ENCODE peak calls at places on chromosomes 16 and 17, in ten cellular contexts. G is testis, P is uterus, C is dorsolateral prefrontal cortex, X is substantia nigra, E is ovary, W is IMR-90, O is A549, F is thoracic aorta, R is HL-60. N is an unnamed sample.

GRCh38 chr17:77622627-77623026 is 335.9 kb upstream of the TNRC6C start:
- DNase-seq in W (no peak), E (no peak), R (no peak), F (no peak), C (no peak), O (no peak), X (no peak), G (no peak), P (no peak), N (peak)

GRCh38 chr17:33377837-33378236 is 84.7 kb upstream of the ASIC2 start:
- DNase-seq in F (no peak), O (no peak), R (no peak), E (no peak), X (no peak), G (peak), W (no peak), C (no peak), P (no peak), N (no peak)

GRCh38 chr17:53525590-53525989 is 297.1 kb upstream of the KIF2B start:
- DNase-seq in O (no peak), X (no peak), C (no peak), F (no peak), G (no peak), E (no peak), P (no peak), R (no peak), W (no peak), N (no peak)

GRCh38 chr17:79711715-79712305 is 18.9 kb upstream of the ENPP7 start:
- DNase-seq in G (no peak), R (no peak), X (no peak), W (no peak), O (no peak), E (no peak), F (no peak), P (no peak), C (no peak), N (no peak)

GRCh38 chr17:19014628-19015215 is 10.2 kb upstream of the FAM83G start:
- DNase-seq in P (no peak), X (no peak), E (no peak), F (no peak), W (no peak), R (no peak), G (no peak), O (no peak), C (no peak), N (no peak)

GRCh38 chr16:28193530-28194423 is 18.0 kb downstream of the XPO6 start:
- DNase-seq in W (peak), C (no peak), R (peak), G (no peak), F (no peak), P (no peak), X (no peak), O (no peak), E (no peak), N (no peak)

GRCh38 chr17:44071772-44072171 is 1.2 kb downstream of the G6PC3 start:
- DNase-seq in F (no peak), C (no peak), X (no peak), G (no peak), O (no peak), P (no peak), R (peak), W (peak), E (no peak), N (no peak)

GRCh38 chr16:71966932-71967331 is 33.3 kb downstream of the PKD1L3 start:
- DNase-seq in X (no peak), P (no peak), E (no peak), R (no peak), O (no peak), G (no peak), W (no peak), F (no peak), C (no peak), N (no peak)

GRCh38 chr17:83194761-83195329 is 115.4 kb downstream of the METRNL start:
- DNase-seq in O (no peak), W (no peak), G (peak), F (no peak), X (no peak), C (peak), P (no peak), R (no peak), E (peak), N (no peak)

GRCh38 chr16:65965632-65966031 is 400.9 kb upstream of the CDH5 start:
- DNase-seq in X (no peak), C (no peak), P (no peak), E (no peak), O (no peak), W (no peak), F (no peak), G (no peak), R (no peak), N (peak)

GRCh38 chr17:59757881-59758385 is 50.5 kb downstream of the VMP1 start:
- DNase-seq in W (no peak), O (no peak), P (no peak), F (no peak), R (no peak), E (no peak), X (no peak), G (no peak), C (no peak), N (no peak)

GRCh38 chr16:74309789-74310781 is 13.5 kb downstream of the PSMD7 start:
- DNase-seq in C (no peak), G (peak), E (peak), P (no peak), R (peak), F (no peak), W (peak), X (peak), O (peak), N (no peak)

GRCh38 chr17:10613775-10614513 is 43.2 kb downstream of the MYH3 start:
- DNase-seq in G (no peak), C (no peak), W (peak), R (no peak), X (no peak), O (no peak), E (no peak), F (no peak), P (no peak), N (no peak)

GRCh38 chr17:18920911-18921441 is 31.0 kb upstream of the SLC5A10 start:
- DNase-seq in C (no peak), W (peak), G (no peak), P (no peak), E (no peak), O (no peak), R (no peak), X (no peak), F (no peak), N (peak)

GRCh38 chr17:7045492-7046126 is 1.7 kb upstream of the SLC16A11 start:
- DNase-seq in W (peak), G (peak), F (no peak), X (no peak), C (no peak), R (peak), P (no peak), O (peak), E (peak), N (no peak)

GRCh38 chr17:77741109-77741508 is 217.4 kb upstream of the TNRC6C start:
- DNase-seq in G (peak), E (no peak), R (peak), X (no peak), O (no peak), W (no peak), F (no peak), P (no peak), C (no peak), N (no peak)

GRCh38 chr17:79925242-79925957 is 86.2 kb upstream of the CBX4 start:
- DNase-seq in E (no peak), P (no peak), F (no peak), C (peak), R (no peak), O (peak), X (peak), G (peak), W (peak), N (no peak)

GRCh38 chr17:40106760-40107265 is 6.4 kb upstream of the NR1D1 start:
- DNase-seq in R (no peak), X (peak), P (peak), F (no peak), O (no peak), C (no peak), W (no peak), E (peak), G (no peak), N (no peak)

GRCh38 chr16:67865318-67865717 is 7.5 kb upstream of the EDC4 start:
- DNase-seq in G (no peak), P (no peak), O (peak), E (no peak), W (peak), X (no peak), R (peak), F (no peak), C (no peak), N (no peak)

GRCh38 chr16:54165174-54165911 is 121.2 kb downstream of the IRX3 start:
- DNase-seq in G (no peak), X (no peak), E (no peak), P (no peak), O (no peak), F (no peak), C (no peak), W (no peak), R (no peak), N (no peak)

GRCh38 chr16:67372664-67373063 is 20.6 kb downstream of the TPPP3 start:
- DNase-seq in E (no peak), R (peak), F (no peak), G (no peak), O (no peak), C (no peak), X (no peak), W (peak), P (no peak), N (no peak)

GRCh38 chr17:16676645-16677044 is 13.4 kb upstream of the CCDC144A start:
- DNase-seq in F (no peak), W (peak), C (no peak), R (no peak), X (no peak), O (no peak), E (no peak), G (no peak), P (no peak), N (no peak)

GRCh38 chr17:17398188-17398927 is 78.4 kb upstream of the MED9 start:
- DNase-seq in C (no peak), O (no peak), R (no peak), E (no peak), F (no peak), X (no peak), G (peak), W (peak), P (no peak), N (no peak)

GRCh38 chr17:55210292-55210691 is 54.5 kb upstream of the HLF start:
- DNase-seq in P (no peak), G (no peak), W (no peak), R (no peak), E (no peak), O (no peak), F (no peak), C (no peak), X (no peak), N (no peak)

GRCh38 chr16:6032438-6032837 is 934.8 kb upstream of the EEF2KMT start:
- DNase-seq in G (no peak), F (no peak), W (no peak), E (no peak), O (no peak), C (no peak), X (no peak), R (no peak), P (no peak), N (no peak)

GRCh38 chr16:791131-791530 is 2.7 kb downstream of the CHTF18 start:
- DNase-seq in G (no peak), R (no peak), W (no peak), F (no peak), C (no peak), P (no peak), E (no peak), O (no peak), X (no peak), N (no peak)

GRCh38 chr17:80364091-80364691 is 50.8 kb upstream of the ENDOV start:
- DNase-seq in W (no peak), X (peak), O (peak), R (peak), P (no peak), C (peak), F (no peak), E (peak), G (peak), N (no peak)

GRCh38 chr16:7405166-7405565 is 72.5 kb downstream of the RBFOX1 start:
- DNase-seq in F (no peak), C (peak), P (no peak), R (no peak), G (peak), W (no peak), O (no peak), E (no peak), X (peak), N (no peak)

GRCh38 chr17:1605681-1606351 is 22.8 kb downstream of the SLC43A2 start:
- DNase-seq in R (no peak), C (no peak), W (no peak), X (no peak), E (no peak), G (no peak), F (no peak), O (no peak), P (no peak), N (no peak)

GRCh38 chr17:31251075-31251474 is 46.0 kb downstream of the OMG start:
- DNase-seq in W (no peak), E (no peak), F (no peak), G (no peak), O (no peak), C (no peak), P (no peak), R (no peak), X (no peak), N (no peak)

GRCh38 chr17:64736804-64737492 is 74.8 kb upstream of the SMURF2 start:
- DNase-seq in C (no peak), F (no peak), R (peak), P (no peak), X (peak), G (peak), W (peak), E (no peak), O (no peak), N (peak)

GRCh38 chr16:9056061-9056460 is 35.4 kb upstream of the HAPSTR1 start:
- DNase-seq in O (no peak), X (no peak), W (no peak), G (no peak), C (no peak), R (no peak), F (no peak), P (no peak), E (no peak), N (no peak)

GRCh38 chr17:65039349-65039988 is 17.1 kb downstream of the GNA13 start:
- DNase-seq in C (no peak), F (no peak), W (no peak), E (no peak), O (no peak), R (no peak), X (no peak), G (no peak), P (no peak), N (peak)

GRCh38 chr17:42704495-42705494 is 22.5 kb downstream of the CNTNAP1 start:
- DNase-seq in O (no peak), E (no peak), P (no peak), X (no peak), W (no peak), R (no peak), F (no peak), C (no peak), G (no peak), N (no peak)

GRCh38 chr17:81806461-81807209 is 2.7 kb downstream of the GCGR start:
- DNase-seq in W (no peak), F (no peak), G (no peak), E (no peak), O (no peak), C (no peak), X (no peak), P (no peak), R (no peak), N (no peak)

GRCh38 chr17:49762148-49762941 is 1.6 kb downstream of the FAM117A start:
- DNase-seq in C (no peak), F (no peak), P (no peak), E (no peak), R (no peak), G (no peak), O (no peak), X (no peak), W (peak), N (peak)

GRCh38 chr17:49763735-49764558 is at the start of gene FAM117A:
- DNase-seq in P (peak), O (peak), X (peak), W (peak), E (peak), G (peak), R (peak), F (peak), C (peak), N (peak)

GRCh38 chr17:49760909-49761558 is 2.9 kb downstream of the FAM117A start:
- DNase-seq in E (no peak), P (no peak), C (no peak), G (no peak), W (no peak), X (no peak), O (no peak), R (no peak), F (no peak), N (no peak)

GRCh38 chr17:49766918-49767530 is 3.1 kb upstream of the FAM117A start:
- DNase-seq in C (no peak), E (no peak), F (no peak), O (no peak), G (no peak), X (no peak), W (no peak), R (no peak), P (no peak), N (no peak)

GRCh38 chr17:49764559-49765180 is 739 bp upstream of the FAM117A start:
- DNase-seq in G (no peak), O (no peak), F (no peak), R (no peak), E (no peak), X (no peak), W (no peak), C (no peak), P (no peak), N (no peak)
- H3K27ac ChIP-seq in G (no peak), O (no peak), F (peak), R (no peak), E (peak), X (no peak), W (no peak), C (no peak), P (peak), N (no peak)

GRCh38 chr17:74641949-74642298 is 18.4 kb upstream of the CD300E start:
- DNase-seq in C (no peak), R (no peak), X (no peak), P (no peak), F (no peak), W (no peak), G (no peak), E (no peak), O (no peak), N (no peak)
- H3K27ac ChIP-seq in C (no peak), R (no peak), X (no peak), P (no peak), F (no peak), W (no peak), G (no peak), E (no peak), O (no peak), N (no peak)

GRCh38 chr17:13398091-13398490 is 203.6 kb downstream of the HS3ST3A1 start:
- DNase-seq in G (no peak), P (no peak), O (no peak), C (no peak), F (no peak), W (no peak), E (no peak), X (no peak), R (no peak), N (no peak)

GRCh38 chr17:13398853-13399252 is 202.9 kb downstream of the HS3ST3A1 start:
- DNase-seq in O (no peak), P (no peak), W (no peak), E (no peak), X (no peak), C (no peak), G (no peak), R (no peak), F (no peak), N (no peak)

GRCh38 chr17:13395346-13395745 is 206.4 kb downstream of the HS3ST3A1 start:
- DNase-seq in O (no peak), R (no peak), F (no peak), G (no peak), E (no peak), C (no peak), W (no peak), X (no peak), P (no peak), N (no peak)

GRCh38 chr17:13393841-13394710 is 207.7 kb downstream of the HS3ST3A1 start:
- DNase-seq in P (no peak), W (peak), G (no peak), O (no peak), F (no peak), R (no peak), X (no peak), E (no peak), C (no peak), N (peak)

GRCh38 chr17:13395872-13396271 is 205.9 kb downstream of the HS3ST3A1 start:
- DNase-seq in X (no peak), E (no peak), W (no peak), R (no peak), G (no peak), F (no peak), C (no peak), O (no peak), P (no peak), N (no peak)
- H3K27ac ChIP-seq in X (no peak), E (no peak), W (no peak), R (no peak), G (no peak), F (no peak), C (no peak), O (no peak), P (no peak), N (peak)

DNA sequence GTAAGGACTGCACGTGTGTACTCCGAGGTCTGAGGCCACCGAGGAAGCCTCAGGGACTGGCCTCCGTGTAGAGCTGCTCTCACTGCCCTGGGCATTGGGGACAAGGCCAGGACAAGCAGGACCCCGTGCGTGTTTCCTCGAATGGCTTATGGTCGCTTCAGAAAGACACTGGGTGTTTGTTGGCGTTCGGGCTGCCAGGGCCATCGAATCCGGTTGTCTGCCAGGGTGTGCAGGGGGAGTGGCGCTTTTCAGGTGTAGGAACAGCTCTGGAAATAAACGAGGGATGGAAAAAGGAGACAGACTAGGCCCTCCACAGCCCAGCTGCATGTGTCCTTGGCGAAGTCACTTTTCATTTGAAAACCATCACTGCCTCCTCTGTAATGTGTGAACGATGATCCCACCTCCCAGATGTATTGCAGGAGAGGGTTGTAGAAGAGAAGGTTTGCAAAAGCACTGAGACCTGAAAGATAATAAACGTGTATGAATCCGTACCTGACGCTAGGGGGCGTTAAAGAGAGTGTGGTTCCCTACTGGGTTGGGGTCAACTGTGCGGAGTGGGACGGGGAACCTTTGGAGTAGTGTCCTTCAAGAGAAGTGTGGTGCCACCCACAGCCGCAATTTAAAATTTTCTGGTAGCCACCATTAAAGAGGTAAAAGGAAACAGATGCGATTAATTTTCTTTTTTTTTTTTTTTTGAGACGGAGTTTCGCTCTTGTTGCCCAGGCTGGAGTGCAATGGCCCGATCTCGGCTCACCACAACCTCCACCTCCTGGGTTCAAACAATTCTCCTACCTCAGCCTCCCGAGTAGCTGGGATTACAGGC is 2.1 kb upstream of the ZSCAN10 start:
- DNase-seq in E (no peak), R (peak), G (peak), F (no peak), W (no peak), P (no peak), X (no peak), O (peak), C (no peak), N (no peak)
- H3K27ac ChIP-seq in E (no peak), R (peak), G (no peak), F (peak), W (no peak), P (no peak), X (no peak), O (peak), C (no peak), N (no peak)

N was measured in epithelial cell of prostate.